ENCODE peak calls at places on chromosome X, in seven cellular contexts. J is endodermal cell; Z is naive thymus-derived CD4-positive, alpha-beta T cell; P is GM23248; K is pancreas; F is cardiac muscle cell; D is IMR-90. B is an unnamed sample. For H3K36me3, the result is how much of the 10 kb centered on the place peaks cover.

GRCh38 chrX:107776649-107777535 is 641 bp upstream of the NCBP2L start:
- DNase-seq in J (peak), Z (peak), P (peak), K (peak), F (peak), D (peak), B (peak)

GRCh38 chrX:105323951-105324350 is 103.5 kb upstream of the TEX13A start:
- DNase-seq in J (no peak), Z (no peak), P (no peak), K (no peak), F (peak), D (peak), B (no peak)

GRCh38 chrX:10617964-10618342 is 2.4 kb downstream of the MID1 start:
- DNase-seq in J (no peak), Z (no peak), P (peak), K (no peak), F (no peak), D (peak), B (no peak)

GRCh38 chrX:49209434-49210251 is 9.7 kb upstream of the SYP start:
- DNase-seq in J (peak), Z (no peak), P (no peak), K (no peak), F (no peak), D (no peak), B (no peak)

GRCh38 chrX:48826135-48826875 is at the start of gene ERAS:
- DNase-seq in J (no peak), Z (no peak), P (no peak), K (no peak), F (no peak), D (no peak), B (no peak)

GRCh38 chrX:107845625-107846024 is 20.0 kb downstream of the MID2 start:
- DNase-seq in J (no peak), Z (no peak), P (no peak), K (no peak), F (no peak), D (no peak), B (no peak)

GRCh38 chrX:134622056-134622812 is 36.0 kb downstream of the PLAC1 start:
- DNase-seq in J (peak), Z (no peak), P (peak), K (no peak), F (peak), D (peak), B (no peak)

GRCh38 chrX:13855689-13856425 is 39.0 kb upstream of the GPM6B start:
- DNase-seq in J (no peak), Z (no peak), P (no peak), K (no peak), F (no peak), D (no peak), B (no peak)

GRCh38 chrX:74448669-74449068 is 27.4 kb downstream of the SLC16A2 start:
- DNase-seq in J (no peak), Z (no peak), P (no peak), K (no peak), F (no peak), D (no peak), B (no peak)

GRCh38 chrX:53186363-53186762 is 38.6 kb downstream of the KDM5C start:
- DNase-seq in J (no peak), Z (no peak), P (peak), K (no peak), F (no peak), D (peak), B (no peak)

GRCh38 chrX:20863649-20864048 is 510.6 kb upstream of the CNKSR2 start:
- DNase-seq in J (no peak), Z (no peak), P (no peak), K (no peak), F (no peak), D (no peak), B (no peak)

GRCh38 chrX:10172867-10173266 is 16.1 kb downstream of the CLCN4 start:
- DNase-seq in J (no peak), Z (no peak), P (peak), K (no peak), F (peak), D (peak), B (no peak)

GRCh38 chrX:9561199-9561598 is 96.3 kb downstream of the TBL1X start:
- DNase-seq in J (no peak), Z (no peak), P (no peak), K (no peak), F (no peak), D (no peak), B (no peak)

GRCh38 chrX:82658492-82658891 is 849.6 kb upstream of the POU3F4 start:
- DNase-seq in J (no peak), Z (no peak), P (no peak), K (no peak), F (no peak), D (no peak), B (no peak)

GRCh38 chrX:74535211-74535621 is 79.2 kb downstream of the RLIM start:
- DNase-seq in J (peak), Z (no peak), P (peak), K (no peak), F (peak), D (peak), B (no peak)

GRCh38 chrX:119760026-119760902 is 1.9 kb downstream of the SOWAHD start:
- DNase-seq in J (no peak), Z (no peak), P (no peak), K (no peak), F (no peak), D (no peak), B (no peak)

GRCh38 chrX:85627363-85627762 is 247.9 kb upstream of the POF1B start:
- DNase-seq in J (no peak), Z (no peak), P (peak), K (no peak), F (no peak), D (peak), B (no peak)

GRCh38 chrX:80174925-80175574 is 160.5 kb downstream of the TBX22 start:
- DNase-seq in J (no peak), Z (no peak), P (no peak), K (peak), F (peak), D (no peak), B (no peak)

GRCh38 chrX:155094468-155095061 is 23.3 kb downstream of the BRCC3 start:
- DNase-seq in J (no peak), Z (peak), P (peak), K (no peak), F (peak), D (peak), B (no peak)

GRCh38 chrX:149704664-149705063 is 7.2 kb upstream of the MAGEA11 start:
- DNase-seq in J (no peak), Z (no peak), P (no peak), K (no peak), F (no peak), D (no peak), B (no peak)

GRCh38 chrX:124529786-124530185 is 183.4 kb downstream of the SH2D1A start:
- DNase-seq in J (no peak), Z (no peak), P (no peak), K (no peak), F (no peak), D (no peak), B (no peak)

GRCh38 chrX:119004920-119005524 is 30.6 kb downstream of the LONRF3 start:
- DNase-seq in J (peak), Z (peak), P (peak), K (no peak), F (peak), D (peak), B (peak)

GRCh38 chrX:4547218-4547836 is 833.9 kb upstream of the PRKX start:
- DNase-seq in J (peak), Z (peak), P (peak), K (peak), F (peak), D (peak), B (peak)

GRCh38 chrX:471239-471638 is 84.5 kb upstream of the PPP2R3B start:
- DNase-seq in J (no peak), Z (no peak), P (no peak), K (no peak), F (no peak), D (no peak), B (no peak)

GRCh38 chrX:87664381-87664780 is 146.8 kb downstream of the KLHL4 start:
- DNase-seq in J (no peak), Z (no peak), P (peak), K (no peak), F (peak), D (peak), B (no peak)

GRCh38 chrX:102546818-102547493 is 30.4 kb upstream of the TMSB15A start:
- DNase-seq in J (peak), Z (no peak), P (no peak), K (no peak), F (no peak), D (no peak), B (peak)

GRCh38 chrX:45622538-45622937 is 421.9 kb upstream of the DIPK2B start:
- DNase-seq in J (no peak), Z (no peak), P (peak), K (no peak), F (no peak), D (peak), B (no peak)

GRCh38 chrX:149720021-149720689 is 8.3 kb downstream of the MAGEA11 start:
- DNase-seq in J (peak), Z (no peak), P (no peak), K (no peak), F (no peak), D (no peak), B (no peak)

GRCh38 chrX:46831620-46832327 is 5.1 kb upstream of the RP2 start:
- DNase-seq in J (no peak), Z (no peak), P (peak), K (no peak), F (peak), D (peak), B (no peak)

GRCh38 chrX:38860106-38861013 is 59.1 kb downstream of the MID1IP1 start:
- DNase-seq in J (no peak), Z (no peak), P (no peak), K (no peak), F (no peak), D (no peak), B (no peak)

GRCh38 chrX:48683411-48683982 is at the start of gene WAS:
- DNase-seq in J (no peak), Z (peak), P (no peak), K (peak), F (no peak), D (no peak), B (no peak)

GRCh38 chrX:54540289-54540688 is 10.3 kb downstream of the GNL3L start:
- DNase-seq in J (no peak), Z (no peak), P (peak), K (no peak), F (peak), D (peak), B (no peak)

GRCh38 chrX:118272237-118272636 is 73.7 kb upstream of the WDR44 start:
- DNase-seq in J (no peak), Z (no peak), P (peak), K (no peak), F (peak), D (peak), B (no peak)

GRCh38 chrX:139211568-139212182 is 318.9 kb upstream of the F9 start:
- DNase-seq in J (peak), Z (no peak), P (no peak), K (no peak), F (no peak), D (no peak), B (no peak)
- H3K36me3 ChIP-seq in J (under half), Z (under half), P (under half), K (under half), F (under half), D (under half), B (under half)

DNA sequence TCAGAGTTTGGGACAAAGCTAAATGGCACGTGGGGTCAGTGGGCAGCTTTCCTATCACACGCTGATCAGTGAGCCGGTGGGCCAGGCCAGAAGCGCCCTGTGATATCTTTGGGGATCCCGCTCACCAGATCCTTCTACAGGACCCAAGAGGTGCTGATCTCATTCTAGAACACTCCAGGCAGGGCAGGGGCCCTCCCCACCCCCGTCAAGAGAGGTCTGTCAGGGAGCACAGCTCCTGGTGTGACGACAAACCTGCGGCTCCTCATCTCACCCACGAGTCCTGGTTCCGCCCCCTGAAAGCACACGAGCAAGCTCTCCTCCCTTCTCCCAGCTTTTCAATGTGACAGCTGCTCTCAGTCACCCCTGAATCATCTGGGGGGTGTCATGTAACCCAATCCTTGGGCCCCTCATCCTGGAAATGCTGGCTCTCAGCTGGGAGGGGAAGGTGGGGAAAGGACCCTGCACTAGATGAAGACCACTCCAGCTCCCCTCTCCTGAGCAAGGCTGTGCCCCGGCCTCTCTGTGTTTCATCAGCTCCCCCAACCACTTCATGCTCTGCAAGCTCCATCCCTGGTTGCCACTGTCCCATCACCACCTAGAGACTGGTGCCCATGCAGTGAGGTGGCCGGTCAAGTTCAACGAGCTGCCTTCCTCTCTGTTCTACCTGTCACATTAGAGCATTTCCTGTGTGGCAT is 4.6 kb downstream of the HCFC1 start:
- DNase-seq in J (no peak), Z (no peak), P (peak), K (no peak), F (no peak), D (peak), B (no peak)
- H3K36me3 ChIP-seq in J (under half), Z (under half), P (under half), K (under half), F (under half), D (under half), B (under half)

GRCh38 chrX:78111140-78111931 is 7.3 kb downstream of the PGK1 start:
- DNase-seq in J (no peak), Z (no peak), P (no peak), K (no peak), F (no peak), D (no peak), B (no peak)
- H3K36me3 ChIP-seq in J (half or more), Z (under half), P (under half), K (under half), F (under half), D (under half), B (under half)

GRCh38 chrX:40671126-40671525 is 23.8 kb upstream of the CXorf38 start:
- DNase-seq in J (no peak), Z (no peak), P (no peak), K (no peak), F (peak), D (no peak), B (no peak)
- H3K36me3 ChIP-seq in J (half or more), Z (under half), P (under half), K (under half), F (under half), D (under half), B (half or more)

DNA sequence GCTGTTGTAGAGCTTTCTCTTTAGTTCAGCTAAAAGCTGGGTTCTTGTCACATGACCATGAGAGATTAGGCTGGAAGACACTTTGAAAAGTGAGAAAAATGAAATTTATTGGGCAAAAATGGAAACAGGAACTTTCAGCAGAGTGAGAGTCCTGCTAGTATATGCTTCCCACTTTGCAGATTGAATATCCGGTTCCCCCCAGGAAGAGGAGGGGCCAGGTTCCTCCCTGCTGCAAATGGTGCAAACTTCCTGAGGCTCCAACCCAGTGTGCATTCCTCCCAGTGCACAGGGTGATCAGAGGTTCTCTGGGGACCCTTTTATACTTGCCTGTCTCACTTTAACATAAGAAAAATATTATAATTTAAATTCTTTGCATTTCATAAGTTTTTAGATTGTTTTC is 119.9 kb upstream of the SPIN4 start:
- DNase-seq in J (no peak), Z (no peak), P (no peak), K (no peak), F (no peak), D (no peak), B (no peak)
- H3K36me3 ChIP-seq in J (under half), Z (under half), P (under half), K (under half), F (under half), D (under half), B (under half)

B was measured in H1.